ENCODE peak calls at places on chromosome 17, in seven cellular contexts. V is CD4-positive, alpha-beta T cell; M is lower lobe of right lung; L is GF-D8; H is GM10248; C is astrocyte of the cerebellum; N is ecto neural progenitor cell. S is an unnamed sample.

GRCh38 chr17:12627776-12628491 is 37.8 kb upstream of the MYOCD start:
- DNase-seq in V (no peak), M (no peak), L (no peak), H (no peak), C (no peak), N (no peak), S (no peak)

GRCh38 chr17:78391843-78392242 is 13.4 kb downstream of the PGS1 start:
- DNase-seq in V (no peak), M (no peak), L (no peak), H (no peak), C (no peak), N (no peak), S (no peak)

GRCh38 chr17:81009124-81009523 is 17.5 kb downstream of the CHMP6 start:
- DNase-seq in V (no peak), M (no peak), L (no peak), H (no peak), C (no peak), N (no peak), S (no peak)

GRCh38 chr17:8420041-8420934 is 15.4 kb upstream of the NDEL1 start:
- DNase-seq in V (no peak), M (peak), L (no peak), H (no peak), C (peak), N (no peak), S (no peak)

GRCh38 chr17:39484178-39484577 is 22.9 kb downstream of the CDK12 start:
- DNase-seq in V (no peak), M (no peak), L (no peak), H (peak), C (no peak), N (no peak), S (no peak)

GRCh38 chr17:59381716-59382570 is 50.5 kb downstream of the YPEL2 start:
- DNase-seq in V (no peak), M (no peak), L (no peak), H (no peak), C (no peak), N (no peak), S (no peak)

GRCh38 chr17:79803997-79804855 is 7.3 kb upstream of the CBX8 start:
- DNase-seq in V (no peak), M (no peak), L (peak), H (peak), C (no peak), N (peak), S (no peak)

GRCh38 chr17:36857698-36858097 is 79.6 kb upstream of the LHX1 start:
- DNase-seq in V (no peak), M (no peak), L (no peak), H (no peak), C (no peak), N (no peak), S (no peak)

GRCh38 chr17:4808378-4808767 is 1.4 kb downstream of the PLD2 start:
- DNase-seq in V (no peak), M (no peak), L (no peak), H (no peak), C (no peak), N (no peak), S (no peak)

S was measured in vagina.